ENCODE peak calls at places on chromosomes 7 and 10, in five cellular contexts. R is esophagus squamous epithelium; E is pancreas; L is CD8-positive, alpha-beta T cell; F is NCI-H2029. T is an unnamed sample.

GRCh38 chr10:63200416-63200815 is 67.3 kb downstream of the NRBF2 start:
- DNase-seq in F (no peak), E (no peak), L (no peak), R (no peak), T (no peak)

GRCh38 chr10:94361161-94361794 is 1.5 kb downstream of the NOC3L start:
- DNase-seq in F (peak; percentile 20), R (no peak), E (no peak), L (no peak), T (no peak)

GRCh38 chr10:73865459-73866442 is 8.6 kb downstream of the CAMK2G start:
- DNase-seq in F (no peak), L (peak; percentile 73), R (peak; percentile 44), E (no peak), T (no peak)

GRCh38 chr10:43038783-43039628 is 37.9 kb upstream of the RET start:
- DNase-seq in R (no peak), F (no peak), L (peak; percentile 37), E (peak; percentile 21), T (no peak)

GRCh38 chr7:65967361-65968155 is 14.5 kb downstream of the GUSB start:
- DNase-seq in L (no peak), E (peak; percentile 32), R (no peak), F (no peak), T (no peak)

GRCh38 chr7:134636008-134636449 is 10.6 kb upstream of the BPGM start:
- DNase-seq in L (no peak), R (no peak), F (no peak), E (no peak), T (no peak)

GRCh38 chr10:90929179-90929578 is 8.3 kb upstream of the ANKRD1 start:
- DNase-seq in R (no peak), L (no peak), E (no peak), F (no peak), T (no peak)

GRCh38 chr10:122435212-122435827 is 19.1 kb upstream of the ARMS2 start:
- DNase-seq in R (no peak), F (peak; percentile 23), E (no peak), L (no peak), T (no peak)